ENCODE peak calls at places on chromosomes 13 and 19, in four cellular contexts. W is AG09309, O is anterior cingulate cortex, J is suprapubic skin. G is an unnamed sample.

GRCh38 chr19:50461066-50461875 is 15.0 kb upstream of the EMC10 start:
- DNase-seq in J (no peak), O (peak), W (peak), G (peak)

GRCh38 chr13:113671066-113672001 is 4.3 kb downstream of the GRK1 start:
- DNase-seq in J (peak), O (no peak), W (no peak), G (no peak)

GRCh38 chr19:35013047-35013819 is 13.1 kb downstream of the GRAMD1A start:
- DNase-seq in J (peak), O (peak), W (no peak), G (peak)

GRCh38 chr19:19434483-19435045 is 29.1 kb downstream of the GATAD2A start:
- DNase-seq in J (no peak), W (no peak), O (no peak), G (no peak)

GRCh38 chr13:95150555-95150954 is 150.7 kb downstream of the ABCC4 start:
- DNase-seq in O (no peak), J (no peak), W (no peak), G (no peak)

GRCh38 chr13:113453962-113454361 is 674 bp upstream of the ADPRHL1 start:
- DNase-seq in J (no peak), W (peak), O (no peak), G (no peak)

GRCh38 chr13:99086869-99087129 is 108.9 kb upstream of the DOCK9 start:
- DNase-seq in W (no peak), J (no peak), O (peak), G (no peak)

GRCh38 chr19:13347351-13347750 is 158.9 kb downstream of the CACNA1A start:
- DNase-seq in W (no peak), O (no peak), J (no peak), G (no peak)

GRCh38 chr19:18513868-18514267 is 8.0 kb downstream of the ELL start:
- DNase-seq in W (no peak), J (no peak), O (no peak), G (no peak)

GRCh38 chr19:38993271-38993670 is 17.7 kb upstream of the FBXO17 start:
- DNase-seq in J (no peak), W (no peak), O (no peak), G (no peak)

GRCh38 chr19:1232652-1233360 is 5.0 kb downstream of the CBARP start:
- DNase-seq in O (no peak), J (no peak), W (no peak), G (no peak)

GRCh38 chr13:100210966-100211710 is 122.2 kb downstream of the PCCA start:
- DNase-seq in O (no peak), J (no peak), W (no peak), G (no peak)

GRCh38 chr13:75055296-75055695 is 426.7 kb downstream of the TBC1D4 start:
- DNase-seq in J (no peak), O (no peak), W (no peak), G (no peak)

GRCh38 chr13:95641291-95641811 is 3.2 kb downstream of the DZIP1 start:
- DNase-seq in O (no peak), J (no peak), W (no peak), G (no peak)

GRCh38 chr19:39246951-39247669 is 1.5 kb downstream of the IFNL4 start:
- DNase-seq in W (no peak), J (no peak), O (peak), G (no peak)

GRCh38 chr19:4971424-4971793 is 2.5 kb downstream of the KDM4B start:
- DNase-seq in W (no peak), O (no peak), J (no peak), G (peak)

GRCh38 chr19:13864223-13864512 is 12.8 kb upstream of the NANOS3 start:
- DNase-seq in J (no peak), O (no peak), W (no peak), G (no peak)

GRCh38 chr13:35744566-35745203 is 268.2 kb upstream of the MAB21L1 start:
- DNase-seq in J (no peak), O (no peak), W (no peak), G (no peak)

GRCh38 chr19:12035220-12036172 is at the start of gene ZNF433:
- DNase-seq in O (peak), W (no peak), J (peak), G (peak)